ENCODE peak calls at places on chromosomes 6 and 20, in five cellular contexts. E is iPS-NIHi11, C is Caco-2, J is anterior cingulate cortex, H is left cardiac atrium. P is an unnamed sample.

GRCh38 chr6:145603424-145603833 is 131.9 kb downstream of the EPM2A start:
- DNase-seq in C (no peak), E (no peak), J (no peak), H (no peak), P (no peak)

GRCh38 chr6:73774311-73774766 is 78.3 kb downstream of the CD109 start:
- DNase-seq in H (peak), C (no peak), E (no peak), J (no peak), P (no peak)

GRCh38 chr20:52269926-52270325 is 78.3 kb upstream of the ZFP64 start:
- DNase-seq in H (no peak), J (no peak), C (no peak), E (no peak), P (no peak)

GRCh38 chr20:49676581-49677291 is 36.9 kb downstream of the B4GALT5 start:
- DNase-seq in E (no peak), H (no peak), C (peak), J (no peak), P (no peak)

GRCh38 chr6:131727467-131727866 is 16.6 kb upstream of the CTAGE9 start:
- DNase-seq in J (no peak), H (no peak), C (no peak), E (no peak), P (no peak)

GRCh38 chr20:26276811-26277210 is 580.2 kb upstream of the ZNF337 start:
- DNase-seq in C (no peak), H (no peak), E (peak), J (no peak), P (peak)

GRCh38 chr6:138499303-138499991 is at the start of gene NHSL1:
- DNase-seq in H (no peak), E (peak), J (no peak), C (peak), P (no peak)

GRCh38 chr6:11392778-11393507 is 144.6 kb upstream of the TMEM170B start:
- DNase-seq in J (no peak), H (peak), C (peak), E (no peak), P (no peak)

GRCh38 chr20:58995461-58996225 is 11.4 kb downstream of the CTSZ start:
- DNase-seq in E (no peak), C (peak), H (no peak), J (no peak), P (no peak)

GRCh38 chr6:107729098-107729497 is 95.0 kb downstream of the SCML4 start:
- DNase-seq in C (no peak), H (no peak), J (no peak), E (peak), P (no peak)

GRCh38 chr6:161802231-161802630 is 528.4 kb upstream of the AGPAT4 start:
- DNase-seq in H (no peak), C (no peak), E (no peak), J (no peak), P (peak)

GRCh38 chr6:22821664-22822320 is 252.4 kb downstream of the HDGFL1 start:
- DNase-seq in C (no peak), E (no peak), H (no peak), J (no peak), P (no peak)

GRCh38 chr6:56542367-56543331 is 100.0 kb downstream of the DST start:
- DNase-seq in H (peak), C (peak), E (peak), J (peak), P (peak)

GRCh38 chr6:52164319-52165094 is 21.7 kb upstream of the IL17A start:
- DNase-seq in C (no peak), H (no peak), J (no peak), E (no peak), P (no peak)

GRCh38 chr20:2348336-2348735 is 32.4 kb upstream of the TGM6 start:
- DNase-seq in C (no peak), J (no peak), E (no peak), H (no peak), P (no peak)

GRCh38 chr6:18528084-18528743 is 141.1 kb downstream of the RNF144B start:
- DNase-seq in H (no peak), E (no peak), J (no peak), C (no peak), P (no peak)

GRCh38 chr20:32680544-32681174 is 6.9 kb upstream of the C20orf203 start:
- DNase-seq in J (peak), E (no peak), C (no peak), H (no peak), P (peak)

GRCh38 chr20:10758446-10758845 is 84.6 kb upstream of the JAG1 start:
- DNase-seq in E (no peak), J (no peak), C (no peak), H (no peak), P (no peak)

GRCh38 chr6:131693384-131693783 is 7.8 kb downstream of the OR2A4 start:
- DNase-seq in J (no peak), C (no peak), E (no peak), H (no peak), P (no peak)

GRCh38 chr6:140174509-140174908 is 800.1 kb upstream of the CITED2 start:
- DNase-seq in H (no peak), C (no peak), E (no peak), J (no peak), P (no peak)

GRCh38 chr6:156060013-156060412 is 604.4 kb upstream of the NOX3 start:
- DNase-seq in C (no peak), J (no peak), E (no peak), H (no peak), P (no peak)

GRCh38 chr6:797479-798077 is 104.6 kb upstream of the EXOC2 start:
- DNase-seq in E (no peak), H (peak), J (peak), C (peak), P (no peak)

GRCh38 chr20:3613821-3614440 is 49.3 kb downstream of the GFRA4 start:
- DNase-seq in C (no peak), E (peak), J (peak), H (no peak), P (no peak)

GRCh38 chr20:53930651-53931504 is 139.5 kb downstream of the BCAS1 start:
- DNase-seq in H (no peak), J (no peak), C (no peak), E (no peak), P (no peak)